ENCODE peak calls at places on chromosomes 6 and 20, in four cellular contexts. One of them, this sample, is unnamed. For H3K27me3, the result is how much of the 10 kb centered on the place peaks cover.

GRCh38 chr20:402496-402885 is 5.6 kb upstream of the RBCK1 start:
- DNase-seq in foreskin keratinocyte: no peak
- DNase-seq in GM12878: no peak
- DNase-seq in kidney epithelial cell: no peak
- DNase-seq in this sample: no peak

GRCh38 chr6:148441454-148441911 is 98.8 kb downstream of the SASH1 start:
- DNase-seq in foreskin keratinocyte: peak
- DNase-seq in GM12878: no peak
- DNase-seq in kidney epithelial cell: peak
- DNase-seq in this sample: no peak

GRCh38 chr6:13006578-13007300 is 290.2 kb downstream of the PHACTR1 start:
- DNase-seq in foreskin keratinocyte: peak
- DNase-seq in GM12878: no peak
- DNase-seq in kidney epithelial cell: no peak
- DNase-seq in this sample: no peak

GRCh38 chr6:110693994-110694393 is 121.3 kb downstream of the CDK19 start:
- DNase-seq in foreskin keratinocyte: no peak
- DNase-seq in GM12878: no peak
- DNase-seq in kidney epithelial cell: no peak
- DNase-seq in this sample: no peak

GRCh38 chr6:27753668-27754407 is 158.4 kb downstream of the OR2B2 start:
- DNase-seq in foreskin keratinocyte: peak
- DNase-seq in GM12878: peak
- DNase-seq in kidney epithelial cell: peak
- DNase-seq in this sample: peak

GRCh38 chr20:49942942-49943341 is 6.7 kb downstream of the RNF114 start:
- DNase-seq in foreskin keratinocyte: no peak
- DNase-seq in GM12878: no peak
- DNase-seq in kidney epithelial cell: no peak
- DNase-seq in this sample: no peak

GRCh38 chr20:41174782-41175181 is 37.4 kb downstream of the PLCG1 start:
- DNase-seq in foreskin keratinocyte: no peak
- DNase-seq in GM12878: no peak
- DNase-seq in kidney epithelial cell: no peak
- DNase-seq in this sample: no peak

GRCh38 chr6:107491791-107492674 is 2.1 kb downstream of the SOBP start:
- DNase-seq in foreskin keratinocyte: no peak
- DNase-seq in GM12878: no peak
- DNase-seq in kidney epithelial cell: no peak
- DNase-seq in this sample: no peak

GRCh38 chr6:138017156-138017757 is 90.0 kb downstream of the PERP start:
- DNase-seq in foreskin keratinocyte: no peak
- DNase-seq in GM12878: no peak
- DNase-seq in kidney epithelial cell: no peak
- DNase-seq in this sample: no peak

GRCh38 chr6:37142047-37142614 is 27.8 kb upstream of the PIM1 start:
- DNase-seq in foreskin keratinocyte: no peak
- DNase-seq in GM12878: no peak
- DNase-seq in kidney epithelial cell: no peak
- DNase-seq in this sample: no peak

GRCh38 chr6:170036916-170037315 is 254.0 kb downstream of the DLL1 start:
- DNase-seq in foreskin keratinocyte: no peak
- DNase-seq in GM12878: no peak
- DNase-seq in kidney epithelial cell: no peak
- DNase-seq in this sample: no peak

GRCh38 chr6:106520711-106521367 is 108.5 kb downstream of the RTN4IP1 start:
- DNase-seq in foreskin keratinocyte: no peak
- DNase-seq in GM12878: peak
- DNase-seq in kidney epithelial cell: no peak
- DNase-seq in this sample: peak

GRCh38 chr6:47489995-47490394 is 12.4 kb downstream of the CD2AP start:
- DNase-seq in foreskin keratinocyte: no peak
- DNase-seq in GM12878: no peak
- DNase-seq in kidney epithelial cell: no peak
- DNase-seq in this sample: no peak

GRCh38 chr6:166145751-166146150 is 21.9 kb downstream of the TBXT start:
- DNase-seq in foreskin keratinocyte: peak
- DNase-seq in GM12878: no peak
- DNase-seq in kidney epithelial cell: no peak
- DNase-seq in this sample: no peak

GRCh38 chr20:48066851-48067250 is 281.6 kb upstream of the SULF2 start:
- DNase-seq in foreskin keratinocyte: no peak
- DNase-seq in GM12878: no peak
- DNase-seq in kidney epithelial cell: no peak
- DNase-seq in this sample: no peak

GRCh38 chr20:21832442-21833152 is 127.1 kb downstream of the PAX1 start:
- DNase-seq in foreskin keratinocyte: no peak
- DNase-seq in GM12878: no peak
- DNase-seq in kidney epithelial cell: no peak
- DNase-seq in this sample: no peak

GRCh38 chr6:89784838-89785237 is 34.8 kb downstream of the MDN1 start:
- DNase-seq in foreskin keratinocyte: no peak
- DNase-seq in GM12878: no peak
- DNase-seq in kidney epithelial cell: no peak
- DNase-seq in this sample: no peak

DNA sequence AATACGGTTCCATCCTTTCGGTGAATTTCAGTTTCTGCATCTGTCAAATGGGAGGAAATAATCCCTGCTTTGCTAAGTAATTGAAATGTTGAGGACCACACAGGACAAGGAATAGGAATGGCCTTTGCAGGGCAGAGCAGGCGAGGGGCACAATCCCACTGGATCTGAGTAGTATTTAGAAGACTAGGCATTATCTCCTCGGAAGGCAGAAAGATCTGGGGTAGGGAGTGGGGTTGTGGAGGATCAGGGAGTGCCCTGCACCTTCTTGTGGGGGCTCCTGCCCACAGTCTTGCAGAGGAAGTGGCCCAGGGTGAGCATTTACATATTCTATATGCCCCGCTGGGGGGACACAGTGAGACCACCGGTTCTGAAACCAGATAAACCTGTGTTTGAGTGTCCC is 87.1 kb upstream of the SIRPA start:
- DNase-seq in foreskin keratinocyte: no peak
- DNase-seq in GM12878: no peak
- DNase-seq in kidney epithelial cell: no peak
- DNase-seq in this sample: no peak
- H3K27me3 ChIP-seq in foreskin keratinocyte: under half
- H3K27me3 ChIP-seq in GM12878: under half
- H3K27me3 ChIP-seq in kidney epithelial cell: under half
- H3K27me3 ChIP-seq in this sample: under half

GRCh38 chr20:63427206-63427605 is 45.2 kb downstream of the KCNQ2 start:
- DNase-seq in foreskin keratinocyte: no peak
- DNase-seq in GM12878: no peak
- DNase-seq in kidney epithelial cell: no peak
- DNase-seq in this sample: no peak
- H3K27me3 ChIP-seq in foreskin keratinocyte: under half
- H3K27me3 ChIP-seq in GM12878: under half
- H3K27me3 ChIP-seq in kidney epithelial cell: under half
- H3K27me3 ChIP-seq in this sample: under half

DNA sequence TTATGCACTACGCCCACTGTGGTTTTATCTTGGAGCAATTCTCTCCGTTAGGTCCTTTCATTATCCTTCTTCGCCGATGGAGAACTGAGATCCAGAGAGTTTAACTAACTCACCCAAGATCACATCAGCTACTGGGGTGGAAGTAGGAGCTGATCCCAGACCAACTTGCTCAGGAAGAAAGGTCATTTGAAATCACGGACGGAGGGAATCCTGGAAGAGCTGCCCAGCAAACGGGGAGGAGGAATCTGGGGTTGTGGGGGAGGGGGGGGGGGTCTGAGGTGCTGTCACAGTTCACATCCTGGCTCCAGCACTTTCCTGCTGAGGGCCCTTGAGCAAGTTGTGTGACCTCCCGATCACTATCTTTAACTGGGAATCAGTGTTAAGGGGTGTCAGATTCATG is 62.0 kb downstream of the NPEPL1 start:
- DNase-seq in foreskin keratinocyte: no peak
- DNase-seq in GM12878: no peak
- DNase-seq in kidney epithelial cell: no peak
- DNase-seq in this sample: no peak
- H3K27me3 ChIP-seq in foreskin keratinocyte: under half
- H3K27me3 ChIP-seq in GM12878: under half
- H3K27me3 ChIP-seq in kidney epithelial cell: under half
- H3K27me3 ChIP-seq in this sample: under half

GRCh38 chr20:61818746-61819483 is 246.8 kb downstream of the TAF4 start:
- DNase-seq in foreskin keratinocyte: no peak
- DNase-seq in GM12878: no peak
- DNase-seq in kidney epithelial cell: no peak
- DNase-seq in this sample: no peak
- H3K27me3 ChIP-seq in foreskin keratinocyte: under half
- H3K27me3 ChIP-seq in GM12878: under half
- H3K27me3 ChIP-seq in kidney epithelial cell: under half
- H3K27me3 ChIP-seq in this sample: under half

GRCh38 chr20:61385731-61386130 is 133.7 kb downstream of the CDH4 start:
- DNase-seq in foreskin keratinocyte: no peak
- DNase-seq in GM12878: no peak
- DNase-seq in kidney epithelial cell: no peak
- DNase-seq in this sample: no peak

GRCh38 chr20:61387204-61387958 is 135.3 kb downstream of the CDH4 start:
- DNase-seq in foreskin keratinocyte: peak
- DNase-seq in GM12878: no peak
- DNase-seq in kidney epithelial cell: no peak
- DNase-seq in this sample: no peak

GRCh38 chr20:61378694-61379093 is 126.6 kb downstream of the CDH4 start:
- DNase-seq in foreskin keratinocyte: no peak
- DNase-seq in GM12878: no peak
- DNase-seq in kidney epithelial cell: no peak
- DNase-seq in this sample: no peak

GRCh38 chr20:61385316-61385715 is 133.3 kb downstream of the CDH4 start:
- DNase-seq in foreskin keratinocyte: no peak
- DNase-seq in GM12878: no peak
- DNase-seq in kidney epithelial cell: no peak
- DNase-seq in this sample: no peak

GRCh38 chr20:61382194-61382593 is 130.1 kb downstream of the CDH4 start:
- DNase-seq in foreskin keratinocyte: no peak
- DNase-seq in GM12878: no peak
- DNase-seq in kidney epithelial cell: no peak
- DNase-seq in this sample: no peak
- H3K27me3 ChIP-seq in foreskin keratinocyte: under half
- H3K27me3 ChIP-seq in GM12878: under half
- H3K27me3 ChIP-seq in kidney epithelial cell: under half
- H3K27me3 ChIP-seq in this sample: under half

GRCh38 chr6:35776364-35777215 is at the start of gene CLPSL2:
- DNase-seq in foreskin keratinocyte: no peak
- DNase-seq in GM12878: no peak
- DNase-seq in kidney epithelial cell: no peak
- DNase-seq in this sample: peak

GRCh38 chr6:35775031-35775430 is 1.4 kb upstream of the CLPSL2 start:
- DNase-seq in foreskin keratinocyte: no peak
- DNase-seq in GM12878: no peak
- DNase-seq in kidney epithelial cell: no peak
- DNase-seq in this sample: no peak

GRCh38 chr6:35780719-35781118 is at the start of gene CLPSL1:
- DNase-seq in foreskin keratinocyte: no peak
- DNase-seq in GM12878: no peak
- DNase-seq in kidney epithelial cell: no peak
- DNase-seq in this sample: no peak

GRCh38 chr6:35778437-35778836 is 2.0 kb downstream of the CLPSL2 start:
- DNase-seq in foreskin keratinocyte: no peak
- DNase-seq in GM12878: no peak
- DNase-seq in kidney epithelial cell: no peak
- DNase-seq in this sample: no peak

DNA sequence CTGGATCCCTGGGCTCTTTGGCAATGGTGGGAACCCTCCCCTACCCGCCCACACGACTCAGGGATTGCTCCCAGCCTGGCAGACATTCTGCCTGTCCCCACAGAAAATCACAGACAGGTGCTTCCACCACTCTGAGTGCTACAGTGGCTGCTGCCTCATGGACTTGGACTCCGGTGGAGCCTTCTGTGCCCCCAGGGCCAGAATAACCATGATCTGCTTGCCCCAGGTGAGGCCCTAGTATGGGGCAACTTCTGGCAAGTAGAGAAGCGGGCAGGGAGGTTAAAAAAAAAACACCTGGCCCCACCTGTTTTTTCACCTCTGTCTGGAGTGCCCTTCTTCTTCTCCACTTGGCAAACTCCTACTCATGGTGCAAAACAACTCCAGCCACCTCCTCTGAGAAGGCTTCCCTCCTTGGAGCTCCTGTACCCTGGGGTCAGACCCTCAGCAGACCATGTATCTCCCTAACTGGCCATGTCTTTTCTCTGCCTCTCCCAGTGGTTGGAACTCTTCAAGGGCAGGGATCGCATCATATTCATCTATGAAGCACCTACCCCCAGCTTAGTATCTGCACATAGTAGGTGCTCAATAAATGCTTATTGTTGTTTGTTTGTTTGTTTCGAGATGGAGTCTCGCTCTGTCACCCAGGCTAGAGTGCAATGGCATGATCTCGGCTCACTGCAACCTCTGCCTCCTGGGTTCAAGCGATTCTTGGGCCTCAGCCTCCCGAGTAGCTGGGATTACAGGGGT is 1.1 kb downstream of the CLPSL2 start:
- DNase-seq in foreskin keratinocyte: no peak
- DNase-seq in GM12878: no peak
- DNase-seq in kidney epithelial cell: no peak
- DNase-seq in this sample: no peak
- H3K27me3 ChIP-seq in foreskin keratinocyte: under half
- H3K27me3 ChIP-seq in GM12878: under half
- H3K27me3 ChIP-seq in kidney epithelial cell: under half
- H3K27me3 ChIP-seq in this sample: under half

GRCh38 chr6:108671175-108671574 is 110.5 kb downstream of the FOXO3 start:
- DNase-seq in foreskin keratinocyte: no peak
- DNase-seq in GM12878: no peak
- DNase-seq in kidney epithelial cell: no peak
- DNase-seq in this sample: no peak

GRCh38 chr6:108665495-108666196 is 104.9 kb downstream of the FOXO3 start:
- DNase-seq in foreskin keratinocyte: peak
- DNase-seq in GM12878: no peak
- DNase-seq in kidney epithelial cell: no peak
- DNase-seq in this sample: no peak

GRCh38 chr6:108669673-108670072 is 109.0 kb downstream of the FOXO3 start:
- DNase-seq in foreskin keratinocyte: no peak
- DNase-seq in GM12878: no peak
- DNase-seq in kidney epithelial cell: no peak
- DNase-seq in this sample: no peak

GRCh38 chr6:108666656-108667260 is 106.0 kb downstream of the FOXO3 start:
- DNase-seq in foreskin keratinocyte: no peak
- DNase-seq in GM12878: no peak
- DNase-seq in kidney epithelial cell: no peak
- DNase-seq in this sample: no peak

DNA sequence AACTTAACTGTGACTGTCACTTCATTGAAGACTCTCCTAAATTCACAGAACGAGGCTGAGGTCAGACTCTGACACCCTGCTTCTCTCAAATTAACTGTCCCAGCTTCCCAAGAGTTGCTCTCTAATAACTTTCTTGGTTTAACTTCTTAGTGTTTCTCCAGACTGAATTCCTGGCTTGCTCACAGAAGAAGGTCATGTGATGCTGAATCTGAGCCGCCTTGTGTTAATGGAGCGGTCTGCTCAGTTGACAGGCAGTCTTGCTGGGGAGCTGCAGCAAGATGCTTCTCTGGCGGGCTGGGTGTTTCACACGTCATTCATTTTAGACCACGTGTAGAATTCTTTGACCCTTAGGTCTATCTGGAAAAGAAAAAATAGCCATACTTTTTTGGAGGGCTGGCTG is 107.3 kb downstream of the FOXO3 start:
- DNase-seq in foreskin keratinocyte: no peak
- DNase-seq in GM12878: no peak
- DNase-seq in kidney epithelial cell: no peak
- DNase-seq in this sample: no peak
- H3K27me3 ChIP-seq in foreskin keratinocyte: under half
- H3K27me3 ChIP-seq in GM12878: under half
- H3K27me3 ChIP-seq in kidney epithelial cell: under half
- H3K27me3 ChIP-seq in this sample: under half

This sample was measured in GM06990.